ENCODE peak calls at places on chromosomes 11 and 22, in eight cellular contexts. Z, I, E, Q, J, Y, S and C are unnamed samples.

GRCh38 chr11:132716037-132716436 is 816.3 kb downstream of the OPCML start:
- DNase-seq in Y (no peak), I (no peak), Q (no peak), Z (no peak), S (no peak), J (no peak), E (no peak), C (no peak)

GRCh38 chr11:113384551-113384950 is 3.0 kb upstream of the ANKK1 start:
- DNase-seq in E (no peak), Z (peak; percentile 89), S (peak; percentile 32), J (no peak), Y (no peak), Q (no peak), I (no peak), C (no peak)

GRCh38 chr11:88315981-88316441 is 21.5 kb downstream of the CTSC start:
- DNase-seq in I (no peak), Q (no peak), S (no peak), Y (no peak), Z (no peak), J (no peak), E (no peak), C (no peak)

GRCh38 chr11:36411202-36411640 is 98.9 kb downstream of the TRAF6 start:
- DNase-seq in S (no peak), I (peak; percentile 22), Y (no peak), Q (no peak), Z (no peak), E (peak; percentile 69), J (no peak), C (no peak)

GRCh38 chr11:61392991-61393595 is 706 bp downstream of the TMEM216 start:
- DNase-seq in Q (no peak), J (peak; percentile 10), I (no peak), Y (no peak), E (peak; percentile 30), S (no peak), Z (peak; percentile 53), C (no peak)

GRCh38 chr11:127340438-127340837 is 339.9 kb upstream of the KIRREL3 start:
- DNase-seq in J (no peak), S (no peak), Y (no peak), I (no peak), Q (no peak), Z (no peak), E (no peak), C (no peak)

GRCh38 chr22:29041408-29041807 is 20.2 kb downstream of the C22orf31 start:
- DNase-seq in Y (no peak), Z (peak; percentile 65), S (no peak), I (no peak), Q (no peak), J (no peak), E (no peak), C (no peak)

GRCh38 chr22:44197271-44197670 is 16.5 kb downstream of the PARVG start:
- DNase-seq in Y (no peak), Q (no peak), J (no peak), E (no peak), I (no peak), Z (no peak), S (no peak), C (no peak)

GRCh38 chr11:112298535-112298934 is 37.9 kb upstream of the PLET1 start:
- DNase-seq in E (no peak), Q (no peak), S (no peak), Z (no peak), Y (no peak), I (no peak), J (no peak), C (no peak)

GRCh38 chr22:50306753-50307749 is at the start of gene PLXNB2:
- DNase-seq in J (peak; percentile 82), E (peak; percentile 89), S (peak; percentile 61), Q (peak; percentile 86), Z (peak; percentile 83), I (peak; percentile 85), Y (peak; percentile 83), C (peak; percentile 76)

GRCh38 chr11:82858556-82859091 is 41.6 kb downstream of the PRCP start:
- DNase-seq in J (no peak), Z (peak; percentile 67), E (no peak), S (peak; percentile 3), I (no peak), Q (peak; percentile 30), Y (no peak), C (no peak)

GRCh38 chr11:104033134-104033533 is 3.3 kb upstream of the DDI1 start:
- DNase-seq in Q (peak; percentile 7), Z (peak; percentile 97), J (no peak), I (no peak), Y (no peak), E (no peak), S (peak; percentile 56), C (no peak)

GRCh38 chr11:87120937-87121336 is 83.2 kb downstream of the TMEM135 start:
- DNase-seq in Y (no peak), Q (no peak), I (no peak), Z (no peak), S (no peak), J (no peak), E (no peak), C (no peak)

GRCh38 chr22:24157783-24158170 is 23.5 kb upstream of the SUSD2 start:
- DNase-seq in E (peak; percentile 9), Y (no peak), Q (no peak), S (no peak), Z (no peak), I (no peak), J (no peak), C (no peak)

GRCh38 chr11:84291996-84292395 is 1005.8 kb upstream of the CCDC90B start:
- DNase-seq in Q (no peak), Y (no peak), S (no peak), E (no peak), Z (peak; percentile 30), I (no peak), J (no peak), C (no peak)

GRCh38 chr11:75585271-75585670 is 23.2 kb downstream of the SERPINH1 start:
- DNase-seq in J (no peak), Z (no peak), S (no peak), I (no peak), E (no peak), Y (no peak), Q (no peak), C (no peak)

GRCh38 chr11:75579841-75580240 is 17.8 kb downstream of the SERPINH1 start:
- DNase-seq in Q (no peak), I (no peak), S (no peak), E (no peak), J (no peak), Y (no peak), Z (no peak), C (no peak)

GRCh38 chr11:75583710-75584658 is 21.9 kb downstream of the SERPINH1 start:
- DNase-seq in S (no peak), Y (peak; percentile 25), Q (no peak), Z (peak; percentile 85), I (peak; percentile 45), J (peak; percentile 56), E (no peak), C (peak; percentile 33)

GRCh38 chr11:75582461-75582934 is 20.4 kb downstream of the SERPINH1 start:
- DNase-seq in J (no peak), Y (no peak), I (no peak), E (no peak), Q (no peak), Z (no peak), S (no peak), C (no peak)

DNA sequence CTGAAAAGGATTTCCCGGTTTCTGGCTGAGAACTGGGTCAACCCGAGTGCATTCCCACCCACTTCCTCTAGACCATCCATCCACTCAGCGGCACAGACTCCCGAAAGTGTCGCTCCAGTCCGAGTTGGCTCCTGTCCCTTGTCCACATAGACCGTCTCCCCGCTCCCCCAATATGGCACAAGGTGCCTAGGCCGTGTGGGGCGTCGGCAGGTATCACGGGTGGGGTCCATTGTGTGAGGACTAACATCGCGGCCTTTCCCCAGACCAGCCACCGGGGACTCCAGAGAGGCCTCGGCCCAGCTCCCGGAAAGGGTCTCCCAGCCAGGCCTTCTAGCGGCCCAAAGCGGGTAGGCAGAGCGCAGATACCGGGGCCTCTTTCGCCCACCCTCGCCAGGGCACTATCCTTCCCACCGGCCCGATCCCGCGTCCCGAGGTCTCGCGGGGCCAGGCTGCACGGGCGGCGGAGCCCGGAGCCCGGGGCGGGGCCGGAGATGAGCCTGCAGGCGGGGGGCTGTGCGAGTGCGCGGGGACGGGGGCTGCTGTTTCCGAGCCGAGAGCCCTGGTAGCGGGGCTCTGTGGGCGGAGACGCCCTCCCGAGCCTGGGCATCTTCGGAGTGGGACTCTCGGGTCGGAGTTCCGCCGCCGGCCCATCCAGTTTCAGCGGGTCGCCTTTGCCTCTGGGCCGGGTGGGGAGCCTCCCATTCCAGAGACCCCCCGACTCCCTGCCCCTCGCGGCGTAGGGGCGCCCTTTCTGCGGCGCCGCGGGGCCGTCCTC is 21.1 kb downstream of the SERPINH1 start:
- DNase-seq in E (peak; percentile 54), Q (peak; percentile 57), Z (peak; percentile 79), I (peak; percentile 57), J (peak; percentile 80), S (no peak), Y (peak; percentile 58), C (peak; percentile 74)
- TF ChIP-seq CTCF in E (peak; percentile 14), Q (no peak), Z (no peak), I (peak; percentile 46), J (peak; percentile 40), S (peak; percentile 25), Y (peak; percentile 50), C (peak; percentile 37)

DNA sequence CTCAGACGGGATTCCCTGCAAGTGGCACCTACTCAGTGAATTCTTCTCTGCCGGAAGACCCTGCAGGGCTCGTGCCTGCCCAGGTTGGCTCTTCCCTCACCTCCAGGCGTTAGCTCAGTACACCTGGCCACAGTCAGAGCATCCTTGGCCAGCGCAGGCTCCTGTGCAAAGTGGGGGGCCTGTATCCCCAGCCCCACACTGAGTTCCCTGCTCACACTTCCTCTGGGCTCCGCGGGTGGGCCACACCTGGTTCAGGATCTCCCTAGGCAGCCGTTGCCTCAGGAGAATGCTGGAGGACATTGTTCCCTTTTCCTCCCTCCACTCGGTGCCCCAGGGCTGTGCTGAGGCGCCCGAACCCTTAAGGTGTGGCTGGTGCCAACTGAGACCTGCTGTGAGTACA is 21.9 kb downstream of the GAL start:
- DNase-seq in J (no peak), Q (no peak), Z (no peak), Y (no peak), S (no peak), I (no peak), E (no peak), C (no peak)
- TF ChIP-seq CTCF in J (no peak), Q (no peak), Z (no peak), Y (no peak), S (no peak), I (no peak), E (no peak), C (no peak)

GRCh38 chr11:3220521-3221407 is 2.2 kb upstream of the MRGPRG start:
- DNase-seq in Q (no peak), Z (no peak), J (no peak), Y (no peak), S (no peak), I (peak; percentile 7), E (no peak), C (peak; percentile 36)
- TF ChIP-seq CTCF in Q (no peak), Z (no peak), J (no peak), Y (no peak), S (no peak), I (no peak), E (no peak), C (no peak)

GRCh38 chr11:29750392-29750791 is 266.4 kb downstream of the KCNA4 start:
- DNase-seq in I (no peak), Z (no peak), S (no peak), Q (no peak), Y (no peak), J (no peak), E (no peak), C (no peak)

GRCh38 chr11:29751618-29752017 is 265.2 kb downstream of the KCNA4 start:
- DNase-seq in Q (no peak), J (no peak), I (no peak), Y (no peak), Z (no peak), E (no peak), S (no peak), C (no peak)

GRCh38 chr11:29755474-29755873 is 261.4 kb downstream of the KCNA4 start:
- DNase-seq in Q (no peak), J (no peak), I (no peak), E (no peak), Y (no peak), S (no peak), Z (no peak), C (no peak)
- TF ChIP-seq CTCF in Q (no peak), J (no peak), I (no peak), E (no peak), Y (no peak), S (no peak), Z (no peak), C (no peak)